ENCODE peak calls at places on chromosomes 12 and 14, in nine cellular contexts. X is ovary, T is cardiac muscle cell, C is MM.1S, I is uterus, R is foreskin fibroblast, O is astrocyte of the cerebellum, H is fibroblast of villous mesenchyme, E is IMR-90. K is an unnamed sample.
A peak's percentile ranks its signal among the peaks of the same experiment; 100 is the strongest.

GRCh38 chr12:113996026-113996425 is 29.9 kb upstream of the RBM19 start:
- DNase-seq in X (no peak), T (no peak), C (no peak), I (no peak), R (no peak), O (no peak), H (no peak), E (no peak), K (no peak)

GRCh38 chr14:51109651-51110050 is 14.7 kb upstream of the TRIM9 start:
- DNase-seq in X (no peak), T (no peak), C (no peak), I (no peak), R (no peak), O (no peak), H (peak; percentile 35), E (no peak), K (no peak)

GRCh38 chr12:107436376-107436775 is 249.2 kb upstream of the PWP1 start:
- DNase-seq in X (no peak), T (peak; percentile 36), C (no peak), I (no peak), R (peak; percentile 16), O (peak; percentile 72), H (peak; percentile 18), E (peak; percentile 83), K (no peak)

GRCh38 chr12:46214668-46215429 is 54.0 kb downstream of the SLC38A1 start:
- DNase-seq in X (no peak), T (no peak), C (peak; percentile 94), I (no peak), R (no peak), O (no peak), H (peak; percentile 27), E (peak; percentile 36), K (no peak)

GRCh38 chr14:53814371-53814770 is 142.3 kb downstream of the BMP4 start:
- DNase-seq in X (no peak), T (no peak), C (no peak), I (no peak), R (peak; percentile 13), O (no peak), H (peak; percentile 33), E (no peak), K (no peak)

GRCh38 chr14:45135181-45135580 is 549 bp upstream of the FANCM start:
- DNase-seq in X (no peak), T (peak; percentile 32), C (no peak), I (no peak), R (no peak), O (peak; percentile 18), H (peak; percentile 42), E (peak; percentile 43), K (no peak)

GRCh38 chr12:33438025-33438772 is 1.4 kb downstream of the SYT10 start:
- DNase-seq in X (no peak), T (peak; percentile 3), C (no peak), I (no peak), R (no peak), O (no peak), H (no peak), E (no peak), K (no peak)

GRCh38 chr12:58939399-58940100 is 19.2 kb upstream of the LRIG3 start:
- DNase-seq in X (no peak), T (no peak), C (no peak), I (no peak), R (no peak), O (no peak), H (no peak), E (no peak), K (no peak)

GRCh38 chr12:127613056-127613455 is 653.9 kb upstream of the TMEM132C start:
- DNase-seq in X (no peak), T (no peak), C (no peak), I (no peak), R (no peak), O (no peak), H (no peak), E (peak; percentile 8), K (no peak)

GRCh38 chr14:33586806-33587205 is 364.1 kb downstream of the EGLN3 start:
- DNase-seq in X (no peak), T (no peak), C (no peak), I (no peak), R (no peak), O (no peak), H (no peak), E (no peak), K (no peak)

GRCh38 chr14:102917469-102918211 is 4.8 kb upstream of the AMN start:
- DNase-seq in X (no peak), T (peak; percentile 75), C (peak; percentile 13), I (no peak), R (no peak), O (no peak), H (peak; percentile 60), E (peak; percentile 24), K (peak; percentile 57)

GRCh38 chr14:71773900-71774481 is 158.2 kb upstream of the RGS6 start:
- DNase-seq in X (no peak), T (no peak), C (no peak), I (no peak), R (no peak), O (no peak), H (no peak), E (no peak), K (no peak)

GRCh38 chr12:120851444-120851843 is 52.7 kb downstream of the SPPL3 start:
- DNase-seq in X (no peak), T (no peak), C (peak; percentile 69), I (no peak), R (no peak), O (no peak), H (no peak), E (no peak), K (no peak)
- H3K4me3 ChIP-seq in X (no peak overlapping the region), T (no peak overlapping the region), C (no peak overlapping the region), I (no peak overlapping the region), R (no peak overlapping the region), O (no peak overlapping the region), H (no peak overlapping the region), E (no peak overlapping the region), K (no peak overlapping the region)

GRCh38 chr12:14365294-14366210 is at the start of gene ATF7IP:
- DNase-seq in X (peak; percentile 95), T (peak; percentile 96), C (peak; percentile 98), I (peak; percentile 94), R (peak; percentile 95), O (peak; percentile 95), H (peak; percentile 98), E (peak; percentile 96), K (peak; percentile 98)
- TF ChIP-seq CTCF in X (peak; percentile 7), T (peak; percentile 34), C (peak; percentile 37), I (peak; percentile 18), R (peak; percentile 33), O (peak; percentile 30), H (peak; percentile 36), E (peak; percentile 35), K (no peak)

GRCh38 chr12:53223006-53223305 is 9.1 kb downstream of the RARG start:
- DNase-seq in X (no peak), T (no peak), C (no peak), I (no peak), R (no peak), O (no peak), H (no peak), E (no peak), K (peak; percentile 28)

GRCh38 chr12:53220857-53221202 is 11.2 kb downstream of the RARG start:
- DNase-seq in X (peak; percentile 90), T (peak; percentile 98), C (peak; percentile 95), I (peak; percentile 90), R (peak; percentile 97), O (peak; percentile 71), H (peak; percentile 95), E (peak; percentile 90), K (peak; percentile 91)

GRCh38 chr12:53223391-53224267 is 8.4 kb downstream of the RARG start:
- DNase-seq in X (peak; percentile 35), T (no peak), C (no peak), I (peak; percentile 69), R (no peak), O (no peak), H (peak; percentile 54), E (peak; percentile 60), K (no peak)

GRCh38 chr12:53221203-53222076 is 10.6 kb downstream of the RARG start:
- DNase-seq in X (peak; percentile 80), T (peak; percentile 85), C (peak; percentile 50), I (peak; percentile 82), R (peak; percentile 59), O (no peak), H (peak; percentile 76), E (peak; percentile 51), K (peak; percentile 81)

DNA sequence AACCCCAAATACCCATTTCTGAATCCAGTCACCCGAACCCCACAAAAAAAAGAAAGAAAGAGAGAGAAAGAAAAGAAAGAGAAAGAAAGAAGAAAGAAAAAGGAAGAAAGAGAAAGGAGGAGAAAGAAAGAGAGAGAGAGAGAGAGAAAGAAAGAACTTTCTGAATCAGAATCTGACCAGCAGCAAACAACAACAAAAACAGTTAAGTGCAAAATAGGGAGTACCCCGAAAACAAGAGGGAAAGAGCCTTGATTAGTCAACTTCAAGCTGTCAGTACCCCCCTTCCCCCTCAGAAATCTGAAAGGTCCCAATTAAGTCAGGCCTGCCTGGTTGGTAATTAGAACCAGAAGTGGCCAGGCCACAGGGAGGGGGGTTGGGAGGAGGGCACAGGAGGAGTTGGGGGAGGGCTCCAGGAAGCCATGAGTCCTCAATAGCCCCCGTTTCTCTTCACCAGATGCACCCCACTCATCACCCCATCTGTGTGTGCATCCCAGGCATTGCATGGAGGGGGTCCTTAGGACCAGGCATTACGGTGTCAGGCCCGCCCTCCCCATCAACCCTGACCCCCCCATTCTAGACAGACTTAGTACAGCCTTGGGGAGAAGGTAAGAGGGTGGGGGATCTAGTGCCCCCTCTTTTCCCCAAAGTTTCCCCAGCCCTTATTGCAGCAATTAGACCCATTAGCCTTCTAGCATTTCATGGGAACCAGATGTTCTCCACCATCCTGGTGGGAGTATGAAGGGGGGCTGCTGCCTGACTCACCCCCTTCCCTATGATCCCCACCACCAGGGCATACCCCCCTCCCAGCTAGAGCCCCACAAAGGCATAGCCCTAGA is 9.6 kb downstream of the RARG start:
- DNase-seq in X (no peak), T (no peak), C (no peak), I (no peak), R (no peak), O (no peak), H (peak; percentile 36), E (no peak), K (no peak)
- H3K4me3 ChIP-seq in X (peak overlapping the region; percentile 79), T (peak overlapping the region; percentile 55), C (peak overlapping the region; percentile 41), I (peak overlapping the region; percentile 73), R (peak overlapping the region; percentile 50), O (no peak overlapping the region), H (peak overlapping the region; percentile 40), E (peak overlapping the region; percentile 33), K (peak overlapping the region; percentile 71)

GRCh38 chr12:106329231-106329985 is 26.9 kb downstream of the TCP11L2 start:
- DNase-seq in X (no peak), T (no peak), C (no peak), I (no peak), R (no peak), O (no peak), H (no peak), E (no peak), K (no peak)

GRCh38 chr12:106331594-106331993 is 26.0 kb upstream of the POLR3B start:
- DNase-seq in X (no peak), T (no peak), C (no peak), I (no peak), R (no peak), O (no peak), H (no peak), E (no peak), K (no peak)

GRCh38 chr12:106333756-106334155 is 23.8 kb upstream of the POLR3B start:
- DNase-seq in X (no peak), T (no peak), C (no peak), I (no peak), R (no peak), O (no peak), H (no peak), E (no peak), K (no peak)

GRCh38 chr12:106333010-106333409 is 24.5 kb upstream of the POLR3B start:
- DNase-seq in X (no peak), T (no peak), C (no peak), I (no peak), R (no peak), O (no peak), H (no peak), E (no peak), K (no peak)

GRCh38 chr12:106332536-106332935 is 25.0 kb upstream of the POLR3B start:
- DNase-seq in X (no peak), T (no peak), C (no peak), I (no peak), R (no peak), O (no peak), H (no peak), E (no peak), K (no peak)
- TF ChIP-seq CTCF in X (no peak), T (no peak), C (no peak), I (no peak), R (no peak), O (no peak), H (no peak), E (no peak), K (no peak)